ENCODE peak calls at places on chromosomes 16 and 17, in eight cellular contexts. R, D, B, C, S, T, O and N are unnamed samples.

GRCh38 chr17:36148559-36149295 is 27.7 kb downstream of the TBC1D3B start:
- DNase-seq in R (peak), C (peak), D (peak), O (peak), T (peak), B (peak), S (peak), N (peak)

GRCh38 chr17:74230896-74231295 is 17.5 kb downstream of the TTYH2 start:
- DNase-seq in R (no peak), B (no peak), C (no peak), S (no peak), D (no peak), T (no peak), O (no peak), N (no peak)

GRCh38 chr17:72189781-72190593 is 69.2 kb downstream of the SOX9 start:
- DNase-seq in T (no peak), S (no peak), B (no peak), C (no peak), O (no peak), R (no peak), D (no peak), N (no peak)

GRCh38 chr17:34852141-34852540 is 109.1 kb downstream of the CCT6B start:
- DNase-seq in R (no peak), B (no peak), O (no peak), S (no peak), T (no peak), D (no peak), C (no peak), N (no peak)

GRCh38 chr17:79597996-79598557 is 12.8 kb downstream of the RBFOX3 start:
- DNase-seq in R (no peak), D (no peak), B (no peak), C (no peak), T (no peak), S (no peak), O (no peak), N (no peak)

GRCh38 chr16:14608111-14608566 is 21.9 kb downstream of the PARN start:
- DNase-seq in R (no peak), O (no peak), B (no peak), T (no peak), S (no peak), D (no peak), C (no peak), N (no peak)

GRCh38 chr16:17026600-17027242 is 444.0 kb downstream of the XYLT1 start:
- DNase-seq in B (peak), C (no peak), D (no peak), S (peak), R (no peak), O (no peak), T (no peak), N (no peak)

GRCh38 chr17:50452627-50453300 is 15.9 kb downstream of the CHAD start:
- DNase-seq in S (no peak), T (no peak), D (no peak), O (no peak), B (no peak), R (no peak), C (peak), N (no peak)

GRCh38 chr17:31074772-31075538 is 19.8 kb upstream of the NF1 start:
- DNase-seq in C (no peak), O (no peak), R (no peak), D (no peak), B (no peak), S (no peak), T (no peak), N (no peak)

GRCh38 chr17:1011760-1012735 is 15.1 kb downstream of the TIMM22 start:
- DNase-seq in B (no peak), C (no peak), O (no peak), S (no peak), T (no peak), D (no peak), R (no peak), N (no peak)